ENCODE peak calls at places on chromosomes 2 and 18, in nine cellular contexts. Y is IMR-90, U is ovary, A is stomach, H is body of pancreas, W is NB4, M is adrenal gland, S is HCT116, X is lower leg skin. V is an unnamed sample.

GRCh38 chr18:24761765-24762164 is 301.3 kb downstream of the HRH4 start:
- DNase-seq in H (no peak), W (no peak), A (no peak), Y (no peak), X (no peak), S (no peak), U (no peak), M (no peak), V (no peak)

GRCh38 chr2:240284503-240285259 is 144.2 kb upstream of the OTOS start:
- DNase-seq in S (no peak), H (no peak), Y (no peak), U (no peak), A (no peak), W (no peak), M (no peak), X (no peak), V (no peak)

GRCh38 chr2:38263293-38263692 is 113.8 kb downstream of the ATL2 start:
- DNase-seq in W (no peak), U (no peak), X (no peak), Y (no peak), M (no peak), A (no peak), S (no peak), H (no peak), V (no peak)

GRCh38 chr2:3209258-3209657 is 168.4 kb downstream of the EIPR1 start:
- DNase-seq in U (no peak), X (no peak), W (no peak), Y (no peak), A (no peak), H (no peak), S (no peak), M (no peak), V (no peak)

GRCh38 chr2:223758131-223758840 is 79.1 kb downstream of the AP1S3 start:
- DNase-seq in Y (no peak), A (no peak), H (no peak), S (no peak), M (no peak), X (no peak), U (no peak), W (no peak), V (no peak)

GRCh38 chr2:81395746-81396145 is 1091.2 kb upstream of the LRRTM1 start:
- DNase-seq in S (no peak), W (no peak), X (no peak), Y (no peak), H (no peak), A (no peak), U (no peak), M (no peak), V (no peak)

GRCh38 chr2:97712693-97713295 is 582 bp upstream of the ZAP70 start:
- DNase-seq in M (no peak), W (no peak), X (no peak), S (no peak), Y (no peak), U (no peak), H (no peak), A (no peak), V (no peak)

GRCh38 chr18:63949068-63949737 is at the start of gene HMSD:
- DNase-seq in A (peak), S (peak), W (no peak), U (no peak), M (no peak), Y (no peak), H (peak), X (peak), V (no peak)

GRCh38 chr2:120869659-120870466 is 134.2 kb downstream of the GLI2 start:
- DNase-seq in A (no peak), X (no peak), H (no peak), W (no peak), M (no peak), S (no peak), U (no peak), Y (peak), V (no peak)

GRCh38 chr2:202376460-202377307 is 557 bp downstream of the BMPR2 start:
- DNase-seq in Y (peak), A (no peak), W (peak), U (peak), M (peak), X (no peak), S (no peak), H (peak), V (no peak)

GRCh38 chr2:65227035-65227470 is 578 bp upstream of the ACTR2 start:
- DNase-seq in A (no peak), W (peak), X (no peak), M (no peak), S (no peak), Y (no peak), H (peak), U (no peak), V (no peak)

GRCh38 chr2:10765461-10765860 is 44.0 kb downstream of the ATP6V1C2 start:
- DNase-seq in A (no peak), X (no peak), W (no peak), Y (no peak), H (no peak), S (peak), M (no peak), U (no peak), V (no peak)

DNA sequence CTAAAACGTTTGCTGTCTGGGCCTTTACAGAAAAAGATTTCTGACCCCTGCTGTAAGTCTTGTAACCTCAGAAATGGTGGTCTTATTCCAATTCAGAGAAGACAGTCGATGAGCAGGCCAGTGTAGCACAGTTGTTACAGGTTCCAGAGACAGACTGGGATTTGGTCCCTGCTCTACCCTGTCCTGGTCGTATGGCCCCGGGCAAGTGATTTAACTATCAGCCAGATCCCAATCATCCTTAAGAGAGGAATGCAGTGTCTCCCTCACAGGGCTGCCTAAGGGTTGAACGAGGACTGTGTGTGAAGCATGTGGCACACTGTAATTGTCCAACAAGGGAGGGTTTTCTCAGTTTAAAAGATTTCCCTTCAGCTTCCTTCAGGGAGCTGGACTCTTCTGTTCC is 47.2 kb downstream of the HK2 start:
- DNase-seq in M (no peak), S (no peak), A (no peak), X (no peak), U (no peak), H (no peak), Y (no peak), W (no peak), V (no peak)
- TF ChIP-seq CTCF in M (no peak), S (no peak), A (no peak), X (no peak), U (no peak), H (no peak), Y (no peak), W (no peak), V (no peak)

DNA sequence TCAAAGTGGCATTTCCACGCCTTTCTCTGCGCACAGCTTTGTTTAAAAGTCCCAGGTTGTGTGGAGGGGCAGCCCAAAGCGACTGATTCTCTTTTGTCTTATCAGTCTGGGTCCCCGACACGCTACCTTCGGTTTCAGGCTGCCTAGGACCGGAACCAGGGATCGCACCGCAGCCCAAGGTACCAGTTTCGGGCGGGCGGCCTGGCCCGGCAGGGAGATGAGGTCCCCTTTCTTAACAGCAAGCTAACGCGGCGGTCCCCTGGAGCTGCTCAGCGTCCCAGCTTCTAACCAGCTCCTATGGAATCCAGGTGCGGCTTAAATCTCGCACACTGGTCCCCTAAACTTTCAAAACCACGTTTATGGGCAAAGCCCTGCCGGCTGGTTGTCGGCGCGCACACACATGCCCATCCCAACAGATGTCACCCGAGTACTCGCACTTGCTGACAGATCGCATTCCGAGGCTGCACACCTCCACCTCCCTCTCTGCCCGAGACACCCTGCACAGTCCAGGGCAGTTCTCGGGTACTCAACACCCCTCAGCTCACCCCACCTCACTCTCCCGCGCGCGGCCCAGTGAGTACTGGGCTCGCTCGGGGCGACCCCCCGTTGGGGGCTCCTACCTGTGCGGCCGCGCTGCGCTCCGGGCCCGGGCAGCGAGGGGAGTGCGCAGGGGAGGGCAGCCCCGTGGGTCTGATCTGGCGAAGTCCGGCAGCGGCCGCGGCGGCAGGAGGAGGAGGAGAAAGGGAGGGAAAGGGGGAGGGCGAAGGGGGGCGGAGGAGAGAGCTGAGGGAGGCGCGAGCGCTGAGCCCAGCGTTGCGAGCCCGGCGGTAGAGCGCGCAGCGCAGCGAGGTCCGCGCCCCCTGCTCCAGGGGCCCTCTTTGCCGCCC is at the start of gene EFEMP1:
- DNase-seq in H (peak), S (no peak), U (peak), W (no peak), X (peak), Y (peak), A (peak), M (peak), V (no peak)
- TF ChIP-seq POLR2A in H (peak), S (no peak), U (peak), W (no peak), X (no peak), Y (peak), A (no peak), M (no peak), V (no peak)

DNA sequence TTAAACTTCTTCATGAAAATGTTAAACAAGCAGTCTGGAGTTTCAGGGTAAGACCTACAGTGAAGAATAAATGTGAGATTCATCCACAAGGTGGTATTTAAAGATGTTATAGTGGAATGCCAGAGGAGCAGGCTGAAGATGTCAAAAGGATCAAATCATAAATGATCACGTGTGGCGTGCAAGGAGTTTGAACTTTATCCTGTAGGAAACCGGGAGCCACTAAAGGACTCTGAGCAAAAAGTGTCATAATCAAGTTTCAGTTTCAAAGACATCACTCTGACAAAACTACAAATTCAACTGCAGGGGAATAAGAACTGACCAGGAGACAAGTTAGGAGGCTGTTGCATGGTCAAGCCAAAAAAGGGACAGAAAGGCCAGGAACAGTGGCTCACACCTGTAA is 19.9 kb downstream of the NHEJ1 start:
- DNase-seq in A (no peak), U (no peak), M (no peak), Y (no peak), H (no peak), W (no peak), S (no peak), X (no peak), V (no peak)
- TF ChIP-seq CTCF in A (no peak), U (no peak), M (no peak), Y (no peak), H (no peak), W (no peak), S (no peak), X (no peak), V (no peak)

GRCh38 chr2:216632952-216633615 is at the start of gene IGFBP2:
- DNase-seq in H (peak), S (peak), X (no peak), W (peak), Y (peak), A (peak), M (peak), U (peak), V (no peak)
- TF ChIP-seq POLR2A in H (no peak), S (no peak), X (no peak), W (peak), Y (no peak), A (no peak), M (no peak), U (no peak), V (no peak)

V was measured in esophagus squamous epithelium.